ENCODE peak calls at places on chromosomes 6 and 20, in ten cellular contexts. L is foreskin fibroblast, W is AG09309, I is pancreas, E is bronchial epithelial cell, N is right lobe of liver, A is astrocyte of the spinal cord, J is GM12864, K is brain microvascular endothelial cell, T is spleen. C is an unnamed sample.

GRCh38 chr6:136051140-136051775 is 198.9 kb downstream of the MTFR2 start:
- DNase-seq in J (no peak), E (no peak), L (no peak), A (peak), K (peak), W (no peak), I (no peak), N (no peak), T (no peak), C (peak)

GRCh38 chr20:40046703-40047102 is 642.3 kb downstream of the MAFB start:
- DNase-seq in W (no peak), A (peak), E (no peak), N (no peak), J (no peak), L (no peak), K (no peak), I (no peak), T (no peak), C (no peak)

GRCh38 chr6:22631101-22631500 is 61.7 kb downstream of the HDGFL1 start:
- DNase-seq in J (no peak), E (no peak), W (no peak), I (no peak), T (no peak), N (no peak), K (no peak), A (peak), L (no peak), C (peak)

GRCh38 chr20:41329435-41330342 is 10.9 kb upstream of the LPIN3 start:
- DNase-seq in J (peak), A (peak), N (no peak), I (no peak), T (peak), L (peak), K (peak), E (peak), W (peak), C (peak)

GRCh38 chr6:68635706-68636513 is 828 bp downstream of the ADGRB3 start:
- DNase-seq in J (no peak), L (peak), N (no peak), W (no peak), E (no peak), K (peak), A (peak), I (no peak), T (no peak), C (peak)

GRCh38 chr6:124881898-124882579 is 80.2 kb upstream of the RNF217 start:
- DNase-seq in J (no peak), L (peak), W (no peak), T (no peak), E (peak), N (no peak), I (no peak), K (peak), A (peak), C (peak)

GRCh38 chr20:61950631-61951010 is 115.1 kb downstream of the TAF4 start:
- DNase-seq in I (no peak), J (no peak), E (no peak), A (no peak), N (no peak), W (no peak), T (peak), K (no peak), L (no peak), C (no peak)

GRCh38 chr6:133501675-133502275 is 260.6 kb downstream of the EYA4 start:
- DNase-seq in E (no peak), W (no peak), K (no peak), I (no peak), T (no peak), J (no peak), L (no peak), N (no peak), A (no peak), C (peak)

GRCh38 chr6:147834377-147834776 is 325.9 kb downstream of the SAMD5 start:
- DNase-seq in W (no peak), T (no peak), L (no peak), N (no peak), I (no peak), E (no peak), J (no peak), A (no peak), K (no peak), C (peak)

GRCh38 chr6:54813901-54814300 is 32.7 kb upstream of the FAM83B start:
- DNase-seq in I (no peak), E (peak), W (no peak), A (no peak), J (no peak), K (no peak), L (peak), N (no peak), T (no peak), C (peak)

GRCh38 chr20:47960277-47960676 is 175.0 kb upstream of the SULF2 start:
- DNase-seq in J (no peak), T (no peak), N (no peak), L (no peak), A (no peak), W (no peak), I (no peak), K (no peak), E (no peak), C (no peak)

GRCh38 chr6:168746643-168747042 is 305.7 kb downstream of the SMOC2 start:
- DNase-seq in K (no peak), W (no peak), E (no peak), T (no peak), L (no peak), J (no peak), N (no peak), I (no peak), A (no peak), C (no peak)

GRCh38 chr6:18110160-18110559 is 12.3 kb downstream of the NHLRC1 start:
- DNase-seq in A (peak), N (no peak), T (no peak), L (no peak), W (no peak), K (no peak), J (no peak), E (no peak), I (no peak), C (no peak)

GRCh38 chr20:24002896-24003295 is 14.3 kb upstream of the GGTLC1 start:
- DNase-seq in E (no peak), I (no peak), K (no peak), L (no peak), N (no peak), J (no peak), T (peak), W (no peak), A (no peak), C (no peak)

GRCh38 chr6:83429857-83430605 is 820 bp downstream of the ME1 start:
- DNase-seq in A (peak), I (peak), K (peak), W (no peak), N (no peak), L (peak), T (no peak), E (peak), J (no peak), C (peak)

GRCh38 chr20:11496382-11496781 is 421.3 kb upstream of the BTBD3 start:
- DNase-seq in N (no peak), J (no peak), A (no peak), E (no peak), I (no peak), L (no peak), T (no peak), K (peak), W (no peak), C (no peak)

GRCh38 chr20:39651645-39652340 is 689.6 kb downstream of the DHX35 start:
- DNase-seq in A (no peak), J (no peak), I (no peak), E (no peak), T (no peak), K (no peak), W (no peak), L (no peak), N (no peak), C (no peak)

GRCh38 chr6:67888886-67889681 is 746.0 kb upstream of the ADGRB3 start:
- DNase-seq in N (no peak), J (no peak), T (no peak), A (no peak), E (no peak), W (no peak), I (no peak), L (no peak), K (no peak), C (no peak)

GRCh38 chr6:41022294-41022693 is 16.7 kb downstream of the UNC5CL start:
- DNase-seq in K (peak), T (no peak), L (no peak), J (no peak), W (no peak), E (peak), I (no peak), A (peak), N (no peak), C (peak)

GRCh38 chr6:10386756-10387654 is 27.9 kb downstream of the TFAP2A start:
- DNase-seq in L (no peak), N (no peak), E (no peak), W (no peak), J (no peak), T (no peak), A (no peak), K (no peak), I (no peak), C (no peak)

GRCh38 chr6:39881851-39882566 is 52.3 kb downstream of the MOCS1 start:
- DNase-seq in J (no peak), L (peak), K (peak), E (no peak), N (no peak), A (peak), I (no peak), T (no peak), W (peak), C (peak)

GRCh38 chr20:57716202-57716601 is 6.4 kb upstream of the PMEPA1 start:
- DNase-seq in L (peak), W (no peak), K (peak), T (no peak), J (no peak), N (no peak), I (no peak), E (peak), A (peak), C (peak)

GRCh38 chr6:135323202-135323668 is 142.1 kb downstream of the MYB start:
- DNase-seq in E (no peak), J (peak), W (no peak), T (no peak), L (no peak), I (no peak), A (no peak), N (no peak), K (peak), C (no peak)

DNA sequence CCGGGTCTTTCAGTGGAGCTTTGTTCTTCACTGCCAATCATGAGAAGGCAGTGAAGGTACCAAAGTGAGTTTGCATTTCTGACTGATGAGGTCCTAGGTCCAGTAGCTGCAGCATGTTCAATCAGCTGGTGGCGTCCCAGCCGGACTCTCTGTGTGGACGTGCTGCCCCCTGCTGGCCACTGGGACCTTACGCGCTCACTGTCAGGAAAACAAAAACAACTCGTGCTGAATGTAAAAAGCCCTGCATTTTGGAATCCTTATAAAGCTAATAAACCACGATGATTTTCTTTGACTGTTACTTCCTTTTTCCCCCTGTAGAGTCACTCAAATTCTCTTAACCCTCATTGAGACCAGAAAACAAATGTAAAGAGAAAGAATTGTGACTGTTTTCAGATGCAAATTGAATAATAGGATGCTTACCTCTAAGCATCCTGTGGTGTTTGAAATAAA is 4.9 kb upstream of the CD24 start:
- DNase-seq in N (peak), J (peak), K (peak), L (peak), E (peak), I (peak), A (peak), T (peak), W (peak), C (peak)
- TF ChIP-seq CTCF in N (peak), J (peak), K (peak), L (peak), E (peak), I (peak), A (peak), T (peak), W (peak), C (peak)

DNA sequence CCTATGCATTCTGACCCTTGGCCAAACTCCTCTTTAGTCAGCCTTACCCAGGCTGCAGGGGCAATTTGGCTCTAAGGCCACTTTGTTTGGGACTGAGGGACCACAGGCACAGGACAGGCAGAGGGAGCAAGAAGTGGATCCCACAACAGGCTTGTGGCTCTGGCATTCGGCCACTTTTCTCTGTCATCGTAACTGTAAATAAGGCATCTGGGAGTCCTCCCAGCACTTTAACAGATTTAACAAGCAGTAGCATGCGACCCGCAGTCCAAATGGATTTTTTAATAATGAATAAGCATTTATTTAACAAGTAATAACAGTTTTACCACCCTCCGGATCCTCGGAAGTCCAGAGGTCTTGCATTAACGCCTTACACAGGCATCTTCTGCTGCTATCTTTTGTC is 16.1 kb upstream of the CDH22 start:
- DNase-seq in T (no peak), I (no peak), L (no peak), K (no peak), J (no peak), W (no peak), A (no peak), E (no peak), N (no peak), C (no peak)
- H3K4me3 ChIP-seq in T (no peak), I (no peak), L (no peak), K (no peak), J (no peak), W (no peak), A (no peak), E (no peak), N (no peak), C (no peak)

GRCh38 chr20:7155794-7156193 is 388.3 kb downstream of the BMP2 start:
- DNase-seq in A (peak), K (no peak), L (no peak), N (no peak), E (no peak), T (no peak), I (no peak), W (no peak), J (no peak), C (no peak)

GRCh38 chr20:7159903-7160302 is 392.4 kb downstream of the BMP2 start:
- DNase-seq in W (no peak), T (no peak), K (no peak), L (no peak), N (no peak), I (no peak), J (no peak), E (peak), A (peak), C (peak)

GRCh38 chr20:7161690-7162089 is 394.2 kb downstream of the BMP2 start:
- DNase-seq in A (peak), I (no peak), N (peak), J (no peak), K (peak), T (no peak), W (no peak), E (peak), L (no peak), C (peak)
- TF ChIP-seq CTCF in A (peak), I (no peak), N (peak), J (no peak), K (peak), T (no peak), W (peak), E (peak), L (peak), C (peak)

GRCh38 chr6:99416226-99416625 is 8.9 kb downstream of the PNISR start:
- DNase-seq in T (no peak), W (no peak), N (no peak), J (no peak), K (no peak), L (no peak), A (no peak), E (peak), I (no peak), C (no peak)

GRCh38 chr6:99415446-99415845 is 9.7 kb downstream of the PNISR start:
- DNase-seq in T (no peak), J (no peak), I (no peak), L (no peak), N (no peak), E (no peak), A (no peak), K (no peak), W (no peak), C (no peak)

GRCh38 chr6:99412065-99412464 is 13.0 kb downstream of the PNISR start:
- DNase-seq in E (no peak), W (no peak), I (no peak), K (no peak), N (no peak), A (no peak), L (no peak), J (no peak), T (no peak), C (no peak)

GRCh38 chr6:99422912-99423311 is 2.2 kb downstream of the PNISR start:
- DNase-seq in T (no peak), K (no peak), N (no peak), L (no peak), I (no peak), W (no peak), A (no peak), J (no peak), E (no peak), C (no peak)

DNA sequence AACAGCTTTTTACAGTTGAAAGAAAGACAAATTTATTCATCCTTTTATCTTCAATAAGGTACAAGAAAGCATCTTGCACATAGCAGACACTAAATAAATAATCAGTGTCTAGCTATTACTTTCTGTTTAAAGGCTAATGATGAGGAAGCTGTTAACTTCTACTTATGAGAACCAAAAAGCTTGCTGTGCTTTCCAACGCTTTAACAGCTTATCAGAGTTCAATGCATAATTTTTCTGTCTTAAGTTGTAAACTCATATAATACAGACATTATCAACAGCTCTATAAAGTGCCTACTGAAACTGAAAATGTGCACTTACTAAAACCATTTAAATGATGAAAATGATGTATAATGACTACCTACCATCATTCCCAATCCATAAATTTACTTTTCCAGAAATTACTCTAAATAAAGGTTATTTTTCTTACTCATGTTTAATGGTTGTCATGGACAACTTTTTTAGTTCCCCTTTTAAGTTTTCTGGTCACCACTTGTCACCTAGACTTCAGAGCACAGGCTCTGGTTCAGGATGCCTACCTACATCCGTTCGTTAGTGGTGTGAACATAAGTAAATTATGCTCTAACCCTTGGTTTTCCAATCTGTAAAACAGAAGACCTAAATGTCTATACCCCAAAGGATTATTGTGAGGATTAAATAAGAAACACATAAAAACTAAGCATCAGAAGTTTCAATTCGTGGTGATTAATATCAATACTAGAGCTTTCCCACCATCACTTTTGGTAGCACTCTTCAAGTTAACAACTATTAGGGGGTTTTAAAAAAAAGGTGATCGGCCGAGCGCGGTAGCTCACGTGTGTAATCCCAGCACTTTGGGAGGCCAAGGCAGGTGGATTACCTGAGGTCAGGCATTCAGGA is 8.0 kb downstream of the PNISR start:
- DNase-seq in W (no peak), E (no peak), K (no peak), A (no peak), T (no peak), J (no peak), I (no peak), L (no peak), N (no peak), C (no peak)
- H3K4me3 ChIP-seq in W (no peak), E (no peak), K (no peak), A (no peak), T (peak), J (peak), I (no peak), L (no peak), N (no peak), C (no peak)

GRCh38 chr6:107679457-107679856 is 144.7 kb downstream of the SCML4 start:
- DNase-seq in A (no peak), N (no peak), W (no peak), I (no peak), L (peak), K (peak), T (no peak), E (no peak), J (no peak), C (peak)

GRCh38 chr6:107677399-107677798 is 146.7 kb downstream of the SCML4 start:
- DNase-seq in K (no peak), I (no peak), E (no peak), L (no peak), W (no peak), A (no peak), J (no peak), N (no peak), T (no peak), C (no peak)

GRCh38 chr6:107676002-107676401 is 148.1 kb downstream of the SCML4 start:
- DNase-seq in L (no peak), I (no peak), N (no peak), K (no peak), J (no peak), T (no peak), A (no peak), E (no peak), W (no peak), C (no peak)

GRCh38 chr6:107673076-107673494 is 151.0 kb downstream of the SCML4 start:
- DNase-seq in I (no peak), E (no peak), K (no peak), T (no peak), W (no peak), N (no peak), A (no peak), J (no peak), L (no peak), C (no peak)

DNA sequence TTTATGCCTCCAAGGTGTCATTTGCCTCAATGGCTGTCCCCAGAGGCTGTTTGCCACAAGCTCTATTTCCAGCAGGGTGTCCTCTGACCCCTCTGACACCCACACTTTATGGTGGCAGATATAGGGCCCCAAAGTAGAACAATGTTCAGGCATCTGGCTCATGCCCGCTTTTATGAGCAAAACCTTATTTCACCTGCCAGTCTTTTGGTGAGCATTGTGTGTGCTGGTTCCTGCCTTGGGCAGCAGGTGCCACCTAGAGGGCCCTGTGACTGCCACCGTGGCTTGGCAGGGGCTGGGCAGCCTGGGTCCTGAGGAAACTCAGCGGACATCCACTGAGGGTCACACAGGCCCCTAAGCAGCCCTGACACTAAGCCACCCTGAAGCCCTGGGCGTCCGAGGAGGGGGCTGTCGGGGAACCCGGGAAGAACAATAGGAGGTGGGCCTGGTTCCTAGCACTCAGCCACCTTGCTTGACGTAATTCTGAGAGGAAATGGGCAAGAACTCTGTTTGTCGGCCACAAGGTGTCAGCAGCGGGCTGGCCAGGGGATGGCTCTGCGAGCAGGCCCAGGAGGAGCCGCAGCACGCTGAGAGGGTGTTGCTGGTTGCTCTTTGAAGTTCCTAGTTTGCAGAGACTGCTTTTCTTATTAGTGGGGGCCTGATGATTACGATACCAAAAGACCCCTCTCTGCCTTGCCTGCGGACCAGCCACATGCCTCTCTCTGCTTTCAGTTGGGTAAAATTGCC is 148.9 kb downstream of the SCML4 start:
- DNase-seq in T (peak), E (peak), L (peak), I (peak), J (peak), W (peak), K (peak), N (peak), A (peak), C (peak)
- TF ChIP-seq CTCF in T (peak), E (peak), L (peak), I (peak), J (peak), W (peak), K (peak), N (peak), A (peak), C (peak)